ENCODE peak calls at places on chromosomes 2 and 18, in seven cellular contexts. One of them, this sample, is unnamed.

GRCh38 chr18:2994603-2995432 is 18.1 kb downstream of the LPIN2 start:
- DNase-seq in tibial nerve: no peak
- DNase-seq in heart left ventricle: no peak
- DNase-seq in CD4-positive, alpha-beta T cell: peak; percentile 62
- DNase-seq in ACHN: no peak
- DNase-seq in fibroblast of mammary gland: no peak
- DNase-seq in RCC 7860: no peak
- DNase-seq in this sample: peak; percentile 77

GRCh38 chr2:60460577-60461420 is 92.7 kb downstream of the BCL11A start:
- DNase-seq in tibial nerve: no peak
- DNase-seq in heart left ventricle: no peak
- DNase-seq in CD4-positive, alpha-beta T cell: no peak
- DNase-seq in ACHN: no peak
- DNase-seq in fibroblast of mammary gland: no peak
- DNase-seq in RCC 7860: no peak
- DNase-seq in this sample: no peak

GRCh38 chr2:54687595-54688152 is 35.8 kb upstream of the EML6 start:
- DNase-seq in tibial nerve: no peak
- DNase-seq in heart left ventricle: no peak
- DNase-seq in CD4-positive, alpha-beta T cell: no peak
- DNase-seq in ACHN: no peak
- DNase-seq in fibroblast of mammary gland: no peak
- DNase-seq in RCC 7860: no peak
- DNase-seq in this sample: no peak

GRCh38 chr2:205685314-205686230 is 3.3 kb downstream of the NRP2 start:
- DNase-seq in tibial nerve: no peak
- DNase-seq in heart left ventricle: no peak
- DNase-seq in CD4-positive, alpha-beta T cell: no peak
- DNase-seq in ACHN: peak; percentile 81
- DNase-seq in fibroblast of mammary gland: peak; percentile 53
- DNase-seq in RCC 7860: peak; percentile 55
- DNase-seq in this sample: no peak

GRCh38 chr18:24372279-24372678 is 25.3 kb downstream of the OSBPL1A start:
- DNase-seq in tibial nerve: no peak
- DNase-seq in heart left ventricle: no peak
- DNase-seq in CD4-positive, alpha-beta T cell: no peak
- DNase-seq in ACHN: no peak
- DNase-seq in fibroblast of mammary gland: no peak
- DNase-seq in RCC 7860: no peak
- DNase-seq in this sample: no peak

GRCh38 chr18:21000667-21001066 is 110.9 kb downstream of the ROCK1 start:
- DNase-seq in tibial nerve: no peak
- DNase-seq in heart left ventricle: no peak
- DNase-seq in CD4-positive, alpha-beta T cell: no peak
- DNase-seq in ACHN: peak; percentile 2
- DNase-seq in fibroblast of mammary gland: peak; percentile 37
- DNase-seq in RCC 7860: no peak
- DNase-seq in this sample: no peak

GRCh38 chr2:215356948-215357461 is 45.1 kb downstream of the ATIC start:
- DNase-seq in tibial nerve: no peak
- DNase-seq in heart left ventricle: no peak
- DNase-seq in CD4-positive, alpha-beta T cell: no peak
- DNase-seq in ACHN: peak; percentile 35
- DNase-seq in fibroblast of mammary gland: peak; percentile 86
- DNase-seq in RCC 7860: no peak
- DNase-seq in this sample: no peak

GRCh38 chr18:68438983-68439382 is 275.9 kb downstream of the TMX3 start:
- DNase-seq in tibial nerve: no peak
- DNase-seq in heart left ventricle: no peak
- DNase-seq in CD4-positive, alpha-beta T cell: no peak
- DNase-seq in ACHN: no peak
- DNase-seq in fibroblast of mammary gland: peak; percentile 92
- DNase-seq in RCC 7860: peak; percentile 70
- DNase-seq in this sample: no peak

GRCh38 chr2:159903404-159904126 is 105.6 kb upstream of the CD302 start:
- DNase-seq in tibial nerve: no peak
- DNase-seq in heart left ventricle: no peak
- DNase-seq in CD4-positive, alpha-beta T cell: peak; percentile 55
- DNase-seq in ACHN: peak; percentile 75
- DNase-seq in fibroblast of mammary gland: peak; percentile 56
- DNase-seq in RCC 7860: no peak
- DNase-seq in this sample: peak; percentile 73

GRCh38 chr2:1740714-1741584 is 3.4 kb downstream of the PXDN start:
- DNase-seq in tibial nerve: no peak
- DNase-seq in heart left ventricle: no peak
- DNase-seq in CD4-positive, alpha-beta T cell: no peak
- DNase-seq in ACHN: no peak
- DNase-seq in fibroblast of mammary gland: no peak
- DNase-seq in RCC 7860: no peak
- DNase-seq in this sample: no peak

GRCh38 chr2:102369866-102370265 is 14.3 kb downstream of the IL18R1 start:
- DNase-seq in tibial nerve: no peak
- DNase-seq in heart left ventricle: no peak
- DNase-seq in CD4-positive, alpha-beta T cell: no peak
- DNase-seq in ACHN: no peak
- DNase-seq in fibroblast of mammary gland: no peak
- DNase-seq in RCC 7860: no peak
- DNase-seq in this sample: no peak

GRCh38 chr2:82994186-82994585 is 1464.9 kb downstream of the SUCLG1 start:
- DNase-seq in tibial nerve: no peak
- DNase-seq in heart left ventricle: no peak
- DNase-seq in CD4-positive, alpha-beta T cell: no peak
- DNase-seq in ACHN: no peak
- DNase-seq in fibroblast of mammary gland: no peak
- DNase-seq in RCC 7860: no peak
- DNase-seq in this sample: no peak

GRCh38 chr2:172148246-172148645 is 45.5 kb upstream of the DLX2 start:
- DNase-seq in tibial nerve: no peak
- DNase-seq in heart left ventricle: no peak
- DNase-seq in CD4-positive, alpha-beta T cell: no peak
- DNase-seq in ACHN: no peak
- DNase-seq in fibroblast of mammary gland: peak; percentile 41
- DNase-seq in RCC 7860: no peak
- DNase-seq in this sample: no peak

GRCh38 chr2:175030380-175031271 is 25.4 kb upstream of the CHN1 start:
- DNase-seq in tibial nerve: peak; percentile 17
- DNase-seq in heart left ventricle: no peak
- DNase-seq in CD4-positive, alpha-beta T cell: no peak
- DNase-seq in ACHN: peak; percentile 53
- DNase-seq in fibroblast of mammary gland: peak; percentile 50
- DNase-seq in RCC 7860: no peak
- DNase-seq in this sample: no peak

GRCh38 chr2:20578895-20579825 is 71.7 kb downstream of the HS1BP3 start:
- DNase-seq in tibial nerve: peak; percentile 81
- DNase-seq in heart left ventricle: peak; percentile 78
- DNase-seq in CD4-positive, alpha-beta T cell: no peak
- DNase-seq in ACHN: peak; percentile 92
- DNase-seq in fibroblast of mammary gland: peak; percentile 95
- DNase-seq in RCC 7860: peak; percentile 99
- DNase-seq in this sample: no peak

GRCh38 chr2:26997394-26997793 is 27.0 kb downstream of the MAPRE3 start:
- DNase-seq in tibial nerve: no peak
- DNase-seq in heart left ventricle: no peak
- DNase-seq in CD4-positive, alpha-beta T cell: no peak
- DNase-seq in ACHN: no peak
- DNase-seq in fibroblast of mammary gland: no peak
- DNase-seq in RCC 7860: no peak
- DNase-seq in this sample: no peak